ENCODE peak calls at places on chromosomes 7 and 10, in seven cellular contexts. T is CD14-positive monocyte, Y is endothelial cell of umbilical vein, B is glutamatergic neuron, S is esophagus muscularis mucosa, X is left ventricle myocardium inferior, A is colonic mucosa. H is an unnamed sample.

GRCh38 chr10:29127037-29127436 is 161.8 kb upstream of the LYZL1 start:
- DNase-seq in T (no peak), Y (no peak), B (no peak), S (no peak), X (no peak), A (no peak), H (no peak)

GRCh38 chr10:62047240-62047897 is 145.9 kb downstream of the ARID5B start:
- DNase-seq in T (no peak), Y (no peak), B (no peak), S (no peak), X (no peak), A (no peak), H (no peak)

GRCh38 chr7:18770154-18770807 is 274.7 kb downstream of the HDAC9 start:
- DNase-seq in T (no peak), Y (peak; percentile 56), B (no peak), S (no peak), X (no peak), A (no peak), H (peak; percentile 20)

GRCh38 chr7:64685091-64685490 is 19.2 kb downstream of the ZNF107 start:
- DNase-seq in T (no peak), Y (no peak), B (no peak), S (no peak), X (no peak), A (no peak), H (no peak)

GRCh38 chr10:125878957-125879835 is 1.9 kb downstream of the DHX32 start:
- DNase-seq in T (no peak), Y (peak; percentile 75), B (no peak), S (no peak), X (no peak), A (no peak), H (peak; percentile 82)

GRCh38 chr7:135509589-135509838 is 388 bp downstream of the CNOT4 start:
- DNase-seq in T (no peak), Y (no peak), B (no peak), S (no peak), X (no peak), A (no peak), H (no peak)

GRCh38 chr10:84204122-84204521 is 9.8 kb downstream of the CDHR1 start:
- DNase-seq in T (no peak), Y (no peak), B (no peak), S (no peak), X (no peak), A (no peak), H (peak; percentile 33)

GRCh38 chr7:47724335-47724982 is 142.5 kb upstream of the TNS3 start:
- DNase-seq in T (no peak), Y (peak; percentile 74), B (no peak), S (no peak), X (no peak), A (no peak), H (peak; percentile 9)

GRCh38 chr10:32979041-32979440 is 21.0 kb upstream of the ITGB1 start:
- DNase-seq in T (no peak), Y (no peak), B (no peak), S (no peak), X (no peak), A (no peak), H (no peak)

GRCh38 chr10:112779025-112779765 is 170.9 kb upstream of the TCF7L2 start:
- DNase-seq in T (no peak), Y (no peak), B (no peak), S (peak; percentile 47), X (no peak), A (no peak), H (no peak)

GRCh38 chr7:12162420-12163113 is 48.5 kb upstream of the TMEM106B start:
- DNase-seq in T (no peak), Y (peak; percentile 89), B (no peak), S (no peak), X (no peak), A (no peak), H (peak; percentile 75)

GRCh38 chr10:127155221-127155620 is 41.2 kb downstream of the INSYN2A start:
- DNase-seq in T (no peak), Y (no peak), B (no peak), S (no peak), X (no peak), A (no peak), H (peak; percentile 27)

GRCh38 chr10:104113557-104113956 is 8.4 kb upstream of the SFR1 start:
- DNase-seq in T (no peak), Y (peak; percentile 47), B (no peak), S (no peak), X (no peak), A (no peak), H (no peak)

DNA sequence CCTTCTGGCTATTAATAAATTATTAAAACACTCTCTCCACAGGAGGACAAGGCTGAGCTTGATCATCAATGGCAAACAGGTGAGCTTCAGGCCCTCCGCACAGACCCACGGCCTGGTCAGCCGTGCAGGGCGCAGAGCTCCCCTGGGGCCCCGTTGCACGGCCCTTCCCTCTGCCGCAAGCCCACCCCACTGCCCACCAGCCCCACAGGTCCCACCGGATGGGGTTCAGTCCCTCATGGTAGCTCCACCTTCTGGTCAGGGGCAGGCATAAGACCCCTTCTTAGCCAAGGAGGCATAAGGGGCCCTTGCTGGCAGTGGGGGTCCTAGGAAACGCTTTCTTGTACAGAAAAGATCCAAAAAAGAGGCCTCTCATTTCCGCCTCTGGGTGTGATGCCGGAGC is 84.6 kb downstream of the MAD1L1 start:
- DNase-seq in T (no peak), Y (no peak), B (no peak), S (no peak), X (no peak), A (no peak), H (no peak)
- TF ChIP-seq CTCF in T (no peak), Y (no peak), B (no peak), S (no peak), X (no peak), A (no peak), H (no peak)

DNA sequence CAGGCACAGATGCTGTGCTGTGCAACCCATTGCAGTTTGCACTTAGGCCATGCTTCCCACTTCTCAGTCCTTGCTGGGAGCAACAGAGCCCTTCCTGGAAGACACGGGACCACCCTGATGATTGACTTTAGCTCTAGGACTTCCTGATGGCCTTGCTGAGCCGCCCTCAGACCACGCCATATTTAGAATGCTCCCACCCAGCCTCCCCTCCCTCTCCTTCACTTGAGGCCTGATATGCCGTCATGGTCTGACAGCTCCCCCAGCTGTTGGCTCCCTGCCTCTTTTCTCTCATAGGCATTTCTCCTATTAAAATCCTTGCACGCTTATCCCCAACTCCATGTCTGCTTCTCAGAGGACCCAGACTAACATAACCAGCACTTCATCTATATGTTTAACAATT is 29.4 kb upstream of the GATAD1 start:
- DNase-seq in T (no peak), Y (no peak), B (no peak), S (no peak), X (no peak), A (no peak), H (no peak)
- TF ChIP-seq CTCF in T (no peak), Y (no peak), B (no peak), S (no peak), X (no peak), A (no peak), H (no peak)

GRCh38 chr7:148110097-148110868 is 480.3 kb upstream of the C7orf33 start:
- DNase-seq in T (no peak), Y (no peak), B (no peak), S (no peak), X (no peak), A (no peak), H (peak; percentile 17)
- TF ChIP-seq CTCF in T (no peak), Y (no peak), B (no peak), S (no peak), X (peak; percentile 57), A (no peak), H (no peak)

GRCh38 chr7:154911862-154912261 is 91.1 kb downstream of the PAXIP1 start:
- DNase-seq in T (no peak), Y (no peak), B (no peak), S (no peak), X (no peak), A (no peak), H (no peak)

GRCh38 chr7:154912921-154913644 is 89.8 kb downstream of the PAXIP1 start:
- DNase-seq in T (no peak), Y (no peak), B (no peak), S (no peak), X (no peak), A (no peak), H (no peak)

GRCh38 chr7:154914580-154915380 is 88.1 kb downstream of the PAXIP1 start:
- DNase-seq in T (no peak), Y (no peak), B (peak; percentile 32), S (no peak), X (no peak), A (no peak), H (no peak)

GRCh38 chr7:154915600-154915999 is 87.3 kb downstream of the PAXIP1 start:
- DNase-seq in T (no peak), Y (no peak), B (no peak), S (no peak), X (no peak), A (no peak), H (no peak)

DNA sequence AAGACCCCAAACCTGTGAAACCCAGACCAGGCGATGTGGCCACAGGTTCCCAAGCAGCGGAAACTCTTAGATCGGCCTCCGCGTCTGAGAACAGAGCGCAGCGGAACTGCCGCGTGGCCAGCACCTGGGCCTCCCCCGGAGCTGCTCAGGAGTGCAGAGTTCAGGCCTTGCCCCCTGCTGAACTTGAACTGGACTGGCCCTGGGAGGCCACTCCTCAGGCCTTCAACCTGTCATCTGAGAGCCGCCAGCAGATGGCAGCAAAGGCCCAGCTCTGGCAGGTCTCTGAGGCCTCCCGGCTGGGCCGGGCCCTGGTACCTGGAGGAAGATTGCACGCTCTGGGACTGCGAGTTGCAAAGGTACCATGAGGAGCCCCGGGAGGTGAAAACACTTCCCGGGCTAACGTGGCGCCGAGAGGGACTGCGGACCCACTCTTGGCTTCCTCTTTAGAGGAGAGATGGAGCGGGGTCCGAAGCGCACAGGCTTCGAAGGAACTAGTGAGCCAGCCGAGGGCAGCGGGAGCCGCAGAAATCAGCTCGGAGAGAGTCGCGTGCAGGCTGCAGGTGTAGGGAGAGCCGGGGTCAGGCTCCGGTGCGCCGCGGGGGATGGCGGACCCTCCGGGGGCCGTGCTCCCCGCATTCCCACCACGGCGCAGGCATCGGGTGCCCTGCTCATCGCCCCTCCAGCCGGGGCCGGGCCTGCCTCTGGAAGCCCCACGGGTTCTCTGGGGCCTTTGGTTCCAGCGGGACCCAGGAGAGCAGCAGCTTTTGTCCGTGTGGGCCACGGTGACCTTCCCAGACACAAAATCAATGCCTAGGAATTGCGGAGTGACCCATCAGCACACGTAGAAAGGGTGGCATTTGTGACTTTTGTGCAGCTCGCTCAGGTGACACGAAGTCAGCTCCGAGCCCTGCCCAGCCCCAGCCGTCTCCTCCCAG is 89.0 kb downstream of the PAXIP1 start:
- DNase-seq in T (peak; percentile 78), Y (peak; percentile 67), B (peak; percentile 97), S (no peak), X (peak; percentile 85), A (peak; percentile 91), H (peak; percentile 67)
- TF ChIP-seq CTCF in T (peak; percentile 92), Y (peak; percentile 82), B (peak; percentile 87), S (peak; percentile 81), X (peak; percentile 95), A (peak; percentile 91), H (peak; percentile 88)

DNA sequence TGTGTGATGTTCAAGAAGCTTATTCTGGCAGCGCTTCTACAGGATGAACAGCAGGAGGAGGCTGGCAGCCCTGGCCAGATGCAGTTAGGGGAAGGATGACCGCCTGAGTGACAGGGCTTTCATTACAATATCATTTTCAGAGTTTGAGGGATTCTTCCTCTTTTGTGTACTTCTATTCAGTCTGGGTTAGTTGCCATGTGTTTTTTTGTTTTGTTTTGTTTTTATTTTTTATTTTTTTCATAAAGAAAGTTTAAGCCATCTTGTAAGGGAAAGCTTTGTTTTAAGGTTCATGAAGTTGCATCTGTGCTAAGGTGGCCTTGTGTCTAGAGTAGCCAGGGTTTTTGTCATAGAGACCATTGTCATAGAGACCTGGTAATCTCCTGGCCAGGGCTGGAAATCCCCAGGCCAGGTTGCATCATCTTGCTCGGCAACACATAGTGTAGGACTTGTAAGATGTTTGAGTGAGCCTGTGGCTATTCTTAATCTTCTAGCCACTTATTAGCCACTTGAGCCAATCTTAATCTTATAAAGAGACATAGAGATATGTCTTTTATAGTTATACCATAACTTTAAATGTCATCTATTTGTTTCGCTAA is 230.5 kb upstream of the TMEM229A start:
- DNase-seq in T (no peak), Y (no peak), B (peak; percentile 45), S (no peak), X (no peak), A (no peak), H (peak; percentile 61)
- TF ChIP-seq CTCF in T (no peak), Y (no peak), B (no peak), S (no peak), X (no peak), A (no peak), H (no peak)